ENCODE peak calls at places on chromosomes 4 and X, in six cellular contexts. N is astrocyte of the cerebellum, P is omental fat pad, X is lung, Q is Panc1, C is Calu3. G is an unnamed sample.

GRCh38 chr4:139963708-139964107 is 190.3 kb downstream of the MAML3 start:
- DNase-seq in C (no peak), P (no peak), N (no peak), X (no peak), Q (no peak), G (no peak)

GRCh38 chrX:72107320-72107719 is 24.4 kb downstream of the RTL5 start:
- DNase-seq in P (no peak), Q (no peak), N (no peak), X (no peak), C (no peak), G (no peak)

GRCh38 chr4:73897380-73898136 is 28.4 kb downstream of the CXCL1 start:
- DNase-seq in X (no peak), Q (no peak), P (no peak), C (peak), N (peak), G (no peak)

GRCh38 chr4:178414881-178415446 is 972.7 kb upstream of the AGA start:
- DNase-seq in C (no peak), N (no peak), X (no peak), Q (no peak), P (no peak), G (no peak)

GRCh38 chr4:3301450-3302163 is 8.8 kb downstream of the RGS12 start:
- DNase-seq in N (no peak), X (no peak), Q (no peak), C (no peak), P (no peak), G (no peak)

GRCh38 chr4:25722964-25723363 is 67.3 kb downstream of the SLC34A2 start:
- DNase-seq in Q (no peak), X (no peak), C (no peak), N (no peak), P (no peak), G (no peak)

GRCh38 chr4:102295153-102295862 is 50.0 kb downstream of the SLC39A8 start:
- DNase-seq in C (no peak), N (no peak), P (no peak), Q (no peak), X (no peak), G (no peak)

GRCh38 chrX:15483897-15484296 is 9.2 kb downstream of the PIR start:
- DNase-seq in Q (no peak), C (no peak), P (no peak), X (no peak), N (no peak), G (no peak)

GRCh38 chr4:154559141-154559841 is 3.5 kb upstream of the FGB start:
- DNase-seq in Q (peak), P (no peak), X (no peak), C (peak), N (peak), G (no peak)

GRCh38 chr4:142781114-142781513 is 65.0 kb downstream of the INPP4B start:
- DNase-seq in Q (no peak), P (no peak), X (no peak), C (no peak), N (no peak), G (no peak)

GRCh38 chr4:143658336-143658735 is 42.1 kb downstream of the FREM3 start:
- DNase-seq in P (no peak), X (no peak), C (no peak), Q (no peak), N (no peak), G (no peak)

GRCh38 chrX:105210258-105210657 is 10.2 kb downstream of the TEX13A start:
- DNase-seq in X (no peak), Q (no peak), C (no peak), P (no peak), N (no peak), G (no peak)

GRCh38 chrX:13463608-13464007 is 105.8 kb upstream of the EGFL6 start:
- DNase-seq in C (peak), N (peak), P (no peak), X (no peak), Q (no peak), G (no peak)

GRCh38 chrX:39773923-39774803 is 323.6 kb downstream of the BCOR start:
- DNase-seq in Q (no peak), C (no peak), X (no peak), P (no peak), N (no peak), G (no peak)

DNA sequence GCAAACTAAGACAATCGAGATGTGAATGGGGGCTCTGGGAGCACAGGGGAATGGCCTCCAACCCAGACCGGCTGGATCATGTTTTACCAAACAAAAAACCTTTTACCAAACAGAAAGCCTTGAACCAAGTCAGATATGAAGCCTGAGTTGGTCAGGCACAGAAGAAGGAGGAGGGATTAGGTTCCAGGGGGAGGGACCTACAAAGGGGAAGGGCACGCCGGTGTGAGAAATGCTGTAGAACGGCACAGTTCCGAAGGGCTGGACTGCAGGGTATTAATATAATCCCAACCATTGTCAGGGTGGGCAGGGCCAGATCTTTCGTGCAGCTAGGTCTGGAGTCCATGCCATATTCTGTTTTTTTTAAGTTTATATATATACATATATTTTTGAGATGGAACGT is 52.9 kb upstream of the NYX start:
- DNase-seq in C (no peak), P (no peak), X (no peak), N (no peak), Q (no peak), G (no peak)
- TF ChIP-seq CTCF in C (no peak), P (no peak), X (no peak), N (no peak), Q (no peak), G (no peak)

GRCh38 chr4:81378398-81378797 is 93.3 kb downstream of the RASGEF1B start:
- DNase-seq in Q (no peak), N (no peak), P (no peak), X (no peak), C (no peak), G (no peak)

GRCh38 chr4:81377231-81377630 is 94.5 kb downstream of the RASGEF1B start:
- DNase-seq in Q (no peak), P (no peak), N (no peak), X (no peak), C (no peak), G (no peak)

GRCh38 chr4:81380364-81380853 is 91.3 kb downstream of the RASGEF1B start:
- DNase-seq in N (no peak), C (no peak), Q (no peak), P (no peak), X (no peak), G (no peak)

GRCh38 chr4:81376720-81377119 is 95.0 kb downstream of the RASGEF1B start:
- DNase-seq in Q (no peak), C (no peak), X (no peak), N (no peak), P (no peak), G (no peak)

GRCh38 chr4:81375745-81376144 is 96.0 kb downstream of the RASGEF1B start:
- DNase-seq in X (no peak), C (no peak), Q (no peak), N (no peak), P (no peak), G (no peak)
- TF ChIP-seq CTCF in X (no peak), C (no peak), Q (no peak), N (no peak), P (no peak), G (no peak)

GRCh38 chr4:44583393-44583792 is 68.0 kb downstream of the YIPF7 start:
- DNase-seq in Q (no peak), N (no peak), C (no peak), X (no peak), P (no peak), G (no peak)
- TF ChIP-seq CTCF in Q (no peak), N (no peak), C (no peak), X (no peak), P (no peak), G (no peak)

GRCh38 chrX:110145305-110145704 is 142.4 kb downstream of the TMEM164 start:
- DNase-seq in Q (no peak), N (no peak), P (no peak), X (no peak), C (no peak), G (no peak)

GRCh38 chrX:110142096-110142495 is 139.2 kb downstream of the TMEM164 start:
- DNase-seq in Q (no peak), N (no peak), P (no peak), C (no peak), X (no peak), G (no peak)

GRCh38 chrX:110143454-110144210 is 140.7 kb downstream of the TMEM164 start:
- DNase-seq in C (no peak), N (no peak), P (no peak), Q (no peak), X (no peak), G (no peak)

GRCh38 chrX:110146521-110146920 is 143.6 kb downstream of the TMEM164 start:
- DNase-seq in C (peak), P (no peak), Q (peak), N (no peak), X (peak), G (no peak)

GRCh38 chrX:110145854-110146253 is 142.9 kb downstream of the TMEM164 start:
- DNase-seq in P (no peak), X (no peak), C (peak), N (no peak), Q (no peak), G (no peak)
- TF ChIP-seq CTCF in P (no peak), X (peak), C (peak), N (peak), Q (peak), G (peak)

GRCh38 chr4:132488555-132488954 is 660.5 kb upstream of the PCDH10 start:
- DNase-seq in C (no peak), P (no peak), X (no peak), N (no peak), Q (no peak), G (no peak)

GRCh38 chr4:132498215-132498614 is 650.9 kb upstream of the PCDH10 start:
- DNase-seq in X (no peak), C (no peak), N (no peak), Q (no peak), P (no peak), G (no peak)

GRCh38 chr4:132493476-132493875 is 655.6 kb upstream of the PCDH10 start:
- DNase-seq in C (no peak), Q (no peak), N (no peak), P (no peak), X (no peak), G (no peak)
- TF ChIP-seq CTCF in C (no peak), Q (no peak), N (no peak), P (no peak), X (no peak), G (no peak)